ENCODE peak calls at places on chromosomes 6 and 20, in six cellular contexts. L is psoas muscle, C is tibial nerve, W is A549, N is ovary, F is stomach. D is an unnamed sample.

GRCh38 chr6:142702501-142703460 is 242.2 kb downstream of the HIVEP2 start:
- DNase-seq in L (peak; percentile 57), C (peak; percentile 47), W (no peak), N (no peak), F (no peak), D (peak; percentile 9)

GRCh38 chr6:166565084-166565651 is 21.3 kb downstream of the RAMACL start:
- DNase-seq in L (peak; percentile 74), C (no peak), W (no peak), N (no peak), F (no peak), D (no peak)

GRCh38 chr20:63071541-63072181 is 64.9 kb upstream of the BHLHE23 start:
- DNase-seq in L (peak; percentile 38), C (no peak), W (peak; percentile 60), N (no peak), F (no peak), D (no peak)

GRCh38 chr6:22082278-22082677 is 214.6 kb downstream of the PRL start:
- DNase-seq in L (no peak), C (no peak), W (peak; percentile 20), N (no peak), F (no peak), D (no peak)

GRCh38 chr6:36757206-36757605 is 59.6 kb downstream of the RAB44 start:
- DNase-seq in L (no peak), C (no peak), W (no peak), N (no peak), F (no peak), D (peak; percentile 35)

GRCh38 chr20:846894-847278 is 13.4 kb downstream of the FAM110A start:
- DNase-seq in L (no peak), C (no peak), W (no peak), N (no peak), F (no peak), D (no peak)

GRCh38 chr6:149545258-149545753 is 537 bp downstream of the PPIL4 start:
- DNase-seq in L (peak; percentile 57), C (peak; percentile 56), W (peak; percentile 42), N (peak; percentile 29), F (peak; percentile 28), D (peak; percentile 51)

GRCh38 chr20:25626779-25627178 is 3.0 kb upstream of the NANP start:
- DNase-seq in L (no peak), C (no peak), W (no peak), N (no peak), F (no peak), D (no peak)

GRCh38 chr6:134101479-134101878 is 49.1 kb upstream of the SLC2A12 start:
- DNase-seq in L (no peak), C (no peak), W (no peak), N (no peak), F (no peak), D (no peak)

GRCh38 chr20:63552481-63553249 is 1.3 kb upstream of the FNDC11 start:
- DNase-seq in L (no peak), C (no peak), W (no peak), N (no peak), F (no peak), D (no peak)

GRCh38 chr6:99810942-99811633 is 182.9 kb downstream of the MCHR2 start:
- DNase-seq in L (no peak), C (no peak), W (no peak), N (no peak), F (no peak), D (no peak)

GRCh38 chr6:162385980-162386379 is 341.6 kb downstream of the PRKN start:
- DNase-seq in L (no peak), C (no peak), W (no peak), N (no peak), F (no peak), D (no peak)

DNA sequence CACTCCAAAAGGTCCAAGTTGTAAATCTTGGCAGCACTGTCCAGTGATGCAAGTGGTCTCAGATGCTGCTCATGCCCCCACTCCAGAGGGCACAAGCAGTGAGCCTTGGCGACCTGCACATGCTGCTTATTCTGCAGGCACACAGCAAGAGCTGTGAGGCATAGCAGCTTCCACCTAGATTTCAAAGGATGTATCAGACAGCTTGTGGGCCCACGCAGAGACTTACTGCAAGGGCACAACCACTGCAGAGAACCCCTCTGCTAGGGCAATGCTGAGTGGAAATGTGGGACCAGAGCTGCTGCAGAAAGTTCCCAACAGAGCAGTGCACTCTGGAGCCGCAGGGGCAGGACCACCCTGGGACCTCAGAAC is 26.4 kb downstream of the SDHAF4 start:
- DNase-seq in L (no peak), C (no peak), W (no peak), N (no peak), F (no peak), D (no peak)
- H3K4me3 ChIP-seq in L (no peak overlapping the region), C (no peak overlapping the region), W (no peak overlapping the region), N (no peak overlapping the region), F (no peak overlapping the region), D (no peak overlapping the region)

GRCh38 chr6:95589067-95589466 is 11.7 kb downstream of the MANEA start:
- DNase-seq in L (no peak), C (no peak), W (no peak), N (no peak), F (no peak), D (no peak)

GRCh38 chr6:95589826-95590570 is 12.7 kb downstream of the MANEA start:
- DNase-seq in L (no peak), C (no peak), W (no peak), N (no peak), F (no peak), D (no peak)

GRCh38 chr6:95593025-95593424 is 15.7 kb downstream of the MANEA start:
- DNase-seq in L (no peak), C (no peak), W (peak; percentile 40), N (no peak), F (peak; percentile 28), D (peak; percentile 67)

DNA sequence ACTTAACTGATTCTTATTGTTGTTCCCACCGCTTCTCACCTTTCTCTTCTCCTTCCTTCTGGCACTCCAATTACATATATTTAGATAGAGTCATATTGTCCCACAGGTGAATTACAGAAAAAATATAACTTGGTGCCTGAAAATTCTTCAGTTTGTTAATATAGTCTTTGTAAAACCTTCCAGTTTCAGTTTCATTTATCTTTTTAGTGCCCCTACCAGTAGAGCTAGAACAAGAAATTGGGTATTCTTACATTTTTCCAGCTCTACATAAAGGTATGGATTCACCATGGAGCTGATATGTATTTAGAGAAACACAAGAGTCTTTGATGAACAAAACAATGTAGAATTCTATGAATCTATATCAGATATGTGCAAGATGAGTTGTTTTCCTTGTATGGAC is 10.7 kb downstream of the MANEA start:
- DNase-seq in L (no peak), C (no peak), W (no peak), N (no peak), F (no peak), D (no peak)
- H3K9me3 ChIP-seq in L (no peaks in the 10 kb centered on the region), C (peaks cover 25% of the 10 kb centered on the region), W (no peaks in the 10 kb centered on the region), N (no peaks in the 10 kb centered on the region), F (no peaks in the 10 kb centered on the region), D (no peaks in the 10 kb centered on the region)

GRCh38 chr20:44584103-44584690 is 1.8 kb downstream of the PKIG start:
- DNase-seq in L (no peak), C (no peak), W (no peak), N (no peak), F (no peak), D (no peak)

GRCh38 chr20:44583179-44583578 is 800 bp downstream of the PKIG start:
- DNase-seq in L (no peak), C (no peak), W (no peak), N (no peak), F (no peak), D (no peak)

GRCh38 chr20:44586986-44587980 is 4.9 kb downstream of the PKIG start:
- DNase-seq in L (no peak), C (no peak), W (no peak), N (no peak), F (no peak), D (no peak)

GRCh38 chr20:44586289-44586911 is 4.0 kb downstream of the PKIG start:
- DNase-seq in L (no peak), C (no peak), W (no peak), N (no peak), F (no peak), D (no peak)

GRCh38 chr20:44585042-44585968 is 2.9 kb downstream of the PKIG start:
- DNase-seq in L (no peak), C (no peak), W (no peak), N (no peak), F (no peak), D (no peak)
- H3K27ac ChIP-seq in L (peak overlapping the region; percentile 96), C (no peak overlapping the region), W (no peak overlapping the region), N (no peak overlapping the region), F (no peak overlapping the region), D (peak overlapping the region; percentile 43)

GRCh38 chr6:33903579-33903978 is 99.8 kb upstream of the MLN start:
- DNase-seq in L (no peak), C (no peak), W (no peak), N (no peak), F (no peak), D (no peak)

GRCh38 chr6:33905081-33905609 is 101.3 kb upstream of the MLN start:
- DNase-seq in L (no peak), C (no peak), W (no peak), N (no peak), F (no peak), D (peak; percentile 53)

GRCh38 chr6:33901822-33902816 is 98.3 kb upstream of the MLN start:
- DNase-seq in L (no peak), C (no peak), W (no peak), N (no peak), F (no peak), D (no peak)

GRCh38 chr6:33906413-33906812 is 102.6 kb upstream of the MLN start:
- DNase-seq in L (no peak), C (no peak), W (no peak), N (no peak), F (no peak), D (no peak)

DNA sequence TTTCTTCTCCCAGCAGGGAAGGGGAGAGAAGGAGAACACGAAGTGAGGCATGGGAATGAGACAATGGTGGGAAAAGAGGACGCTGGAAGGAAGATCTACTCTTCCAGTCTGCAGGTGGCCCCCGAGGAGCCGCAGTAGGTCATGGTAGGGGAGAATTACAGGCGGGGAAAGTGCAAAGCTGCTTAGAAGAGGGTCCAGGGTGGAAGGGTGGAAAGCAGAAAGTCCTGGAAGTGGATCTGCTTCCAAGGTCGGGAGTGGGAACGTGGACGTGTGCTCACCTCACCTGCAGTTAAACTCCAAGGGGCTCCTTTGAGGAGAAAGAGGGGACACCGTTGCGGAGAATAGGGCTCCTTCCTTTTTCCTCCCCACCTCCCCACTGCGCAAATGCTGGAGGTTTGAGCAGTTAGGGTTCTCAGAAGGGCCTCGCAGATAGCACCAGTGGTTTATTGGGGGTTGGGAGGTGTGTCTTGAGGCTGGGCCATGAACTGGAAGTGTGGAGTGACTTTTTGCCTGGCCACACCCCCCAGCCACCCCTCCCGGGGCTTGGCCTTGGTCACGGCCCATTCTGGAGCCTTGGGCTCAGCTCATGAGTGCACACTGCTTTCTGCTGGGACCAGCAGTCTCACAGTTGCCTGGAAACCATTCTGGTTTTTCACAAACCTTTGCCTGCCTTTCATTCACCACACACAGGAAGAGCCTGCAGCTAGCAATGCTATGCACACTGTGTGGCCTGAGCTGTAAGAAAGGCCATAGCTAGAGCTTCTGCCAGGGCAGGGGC is 100.4 kb upstream of the MLN start:
- DNase-seq in L (no peak), C (no peak), W (no peak), N (no peak), F (no peak), D (peak; percentile 78)
- H3K4me3 ChIP-seq in L (no peak overlapping the region), C (no peak overlapping the region), W (no peak overlapping the region), N (no peak overlapping the region), F (no peak overlapping the region), D (no peak overlapping the region)

DNA sequence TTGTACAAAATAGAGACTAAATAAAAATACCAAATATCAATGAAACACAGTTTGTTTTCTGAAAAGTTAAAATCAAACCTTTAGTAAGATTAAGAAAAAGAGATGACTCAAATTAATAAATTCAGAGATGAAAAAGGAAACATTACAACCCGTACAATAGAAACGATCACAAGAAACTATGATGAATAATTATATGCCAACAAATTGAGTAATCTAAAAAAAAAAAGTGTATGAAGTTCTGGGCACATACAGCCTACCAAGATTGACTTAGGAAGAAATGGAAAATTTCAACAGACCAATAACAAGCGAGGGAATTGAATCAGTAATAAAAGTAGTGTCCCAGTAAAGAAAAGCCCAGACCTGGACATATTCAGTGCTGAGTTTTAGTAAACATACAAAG is 94.8 kb downstream of the STXBP5 start:
- DNase-seq in L (no peak), C (no peak), W (no peak), N (no peak), F (no peak), D (no peak)
- H3K9me3 ChIP-seq in L (no peaks in the 10 kb centered on the region), C (peaks cover 30% of the 10 kb centered on the region), W (peaks cover 31% of the 10 kb centered on the region), N (no peaks in the 10 kb centered on the region), F (no peaks in the 10 kb centered on the region), D (no peaks in the 10 kb centered on the region)

D was measured in small intestine.